ENCODE peak calls at places on chromosomes 3 and 15, in four cellular contexts. One of them, this sample, is unnamed.

GRCh38 chr15:101305820-101306255 is 10.8 kb upstream of the SNRPA1 start:
- DNase-seq in H9: no peak
- DNase-seq in effector memory CD4-positive, alpha-beta T cell: no peak
- DNase-seq in CD8-positive, alpha-beta memory T cell: no peak
- DNase-seq in this sample: no peak

GRCh38 chr3:194205675-194206133 is 69.8 kb downstream of the HES1 start:
- DNase-seq in H9: peak
- DNase-seq in effector memory CD4-positive, alpha-beta T cell: no peak
- DNase-seq in CD8-positive, alpha-beta memory T cell: no peak
- DNase-seq in this sample: no peak

GRCh38 chr3:66098436-66098835 is 59.7 kb upstream of the MAGI1 start:
- DNase-seq in H9: no peak
- DNase-seq in effector memory CD4-positive, alpha-beta T cell: no peak
- DNase-seq in CD8-positive, alpha-beta memory T cell: no peak
- DNase-seq in this sample: no peak

GRCh38 chr3:59451041-59451763 is 401.4 kb upstream of the CFAP20DC start:
- DNase-seq in H9: no peak
- DNase-seq in effector memory CD4-positive, alpha-beta T cell: peak
- DNase-seq in CD8-positive, alpha-beta memory T cell: peak
- DNase-seq in this sample: no peak

GRCh38 chr3:45417949-45418847 is 29.8 kb downstream of the LARS2 start:
- DNase-seq in H9: no peak
- DNase-seq in effector memory CD4-positive, alpha-beta T cell: no peak
- DNase-seq in CD8-positive, alpha-beta memory T cell: no peak
- DNase-seq in this sample: no peak

GRCh38 chr3:61560452-61561373 is 658 bp upstream of the PTPRG start:
- DNase-seq in H9: peak
- DNase-seq in effector memory CD4-positive, alpha-beta T cell: no peak
- DNase-seq in CD8-positive, alpha-beta memory T cell: no peak
- DNase-seq in this sample: peak

GRCh38 chr15:72491768-72492167 is 17.6 kb downstream of the ARIH1 start:
- DNase-seq in H9: no peak
- DNase-seq in effector memory CD4-positive, alpha-beta T cell: no peak
- DNase-seq in CD8-positive, alpha-beta memory T cell: no peak
- DNase-seq in this sample: no peak

GRCh38 chr3:132435911-132436425 is 18.7 kb downstream of the DNAJC13 start:
- DNase-seq in H9: no peak
- DNase-seq in effector memory CD4-positive, alpha-beta T cell: no peak
- DNase-seq in CD8-positive, alpha-beta memory T cell: no peak
- DNase-seq in this sample: no peak

GRCh38 chr15:96121521-96121920 is 209.0 kb upstream of the NR2F2 start:
- DNase-seq in H9: no peak
- DNase-seq in effector memory CD4-positive, alpha-beta T cell: no peak
- DNase-seq in CD8-positive, alpha-beta memory T cell: no peak
- DNase-seq in this sample: no peak

GRCh38 chr3:23865595-23866396 is 51.0 kb downstream of the NKIRAS1 start:
- DNase-seq in H9: peak
- DNase-seq in effector memory CD4-positive, alpha-beta T cell: no peak
- DNase-seq in CD8-positive, alpha-beta memory T cell: no peak
- DNase-seq in this sample: peak

GRCh38 chr3:14265246-14265962 is 86.8 kb downstream of the LSM3 start:
- DNase-seq in H9: no peak
- DNase-seq in effector memory CD4-positive, alpha-beta T cell: no peak
- DNase-seq in CD8-positive, alpha-beta memory T cell: no peak
- DNase-seq in this sample: no peak

GRCh38 chr15:77769700-77770099 is 137.0 kb upstream of the LINGO1 start:
- DNase-seq in H9: no peak
- DNase-seq in effector memory CD4-positive, alpha-beta T cell: no peak
- DNase-seq in CD8-positive, alpha-beta memory T cell: no peak
- DNase-seq in this sample: no peak

GRCh38 chr15:38562278-38562677 is 2.3 kb downstream of the RASGRP1 start:
- DNase-seq in H9: peak
- DNase-seq in effector memory CD4-positive, alpha-beta T cell: no peak
- DNase-seq in CD8-positive, alpha-beta memory T cell: no peak
- DNase-seq in this sample: no peak

GRCh38 chr15:38563723-38564519 is 693 bp downstream of the RASGRP1 start:
- DNase-seq in H9: peak
- DNase-seq in effector memory CD4-positive, alpha-beta T cell: peak
- DNase-seq in CD8-positive, alpha-beta memory T cell: peak
- DNase-seq in this sample: no peak

GRCh38 chr15:38560456-38560926 is 4.1 kb downstream of the RASGRP1 start:
- DNase-seq in H9: no peak
- DNase-seq in effector memory CD4-positive, alpha-beta T cell: no peak
- DNase-seq in CD8-positive, alpha-beta memory T cell: peak
- DNase-seq in this sample: no peak

GRCh38 chr15:38565287-38565670 is 665 bp upstream of the RASGRP1 start:
- DNase-seq in H9: no peak
- DNase-seq in effector memory CD4-positive, alpha-beta T cell: no peak
- DNase-seq in CD8-positive, alpha-beta memory T cell: no peak
- DNase-seq in this sample: no peak

GRCh38 chr15:38564557-38565286 is at the start of gene RASGRP1:
- DNase-seq in H9: peak
- DNase-seq in effector memory CD4-positive, alpha-beta T cell: peak
- DNase-seq in CD8-positive, alpha-beta memory T cell: peak
- DNase-seq in this sample: no peak
- H3K27ac ChIP-seq in H9: no peak
- H3K27ac ChIP-seq in effector memory CD4-positive, alpha-beta T cell: peak
- H3K27ac ChIP-seq in CD8-positive, alpha-beta memory T cell: peak
- H3K27ac ChIP-seq in this sample: peak

GRCh38 chr3:154176036-154176435 is 54.8 kb downstream of the ARHGEF26 start:
- DNase-seq in H9: no peak
- DNase-seq in effector memory CD4-positive, alpha-beta T cell: no peak
- DNase-seq in CD8-positive, alpha-beta memory T cell: no peak
- DNase-seq in this sample: no peak

GRCh38 chr3:154181127-154181691 is 60.0 kb downstream of the ARHGEF26 start:
- DNase-seq in H9: no peak
- DNase-seq in effector memory CD4-positive, alpha-beta T cell: no peak
- DNase-seq in CD8-positive, alpha-beta memory T cell: no peak
- DNase-seq in this sample: no peak

GRCh38 chr3:154175041-154175440 is 53.9 kb downstream of the ARHGEF26 start:
- DNase-seq in H9: no peak
- DNase-seq in effector memory CD4-positive, alpha-beta T cell: no peak
- DNase-seq in CD8-positive, alpha-beta memory T cell: no peak
- DNase-seq in this sample: no peak

GRCh38 chr3:154177406-154177805 is 56.2 kb downstream of the ARHGEF26 start:
- DNase-seq in H9: no peak
- DNase-seq in effector memory CD4-positive, alpha-beta T cell: no peak
- DNase-seq in CD8-positive, alpha-beta memory T cell: no peak
- DNase-seq in this sample: no peak

DNA sequence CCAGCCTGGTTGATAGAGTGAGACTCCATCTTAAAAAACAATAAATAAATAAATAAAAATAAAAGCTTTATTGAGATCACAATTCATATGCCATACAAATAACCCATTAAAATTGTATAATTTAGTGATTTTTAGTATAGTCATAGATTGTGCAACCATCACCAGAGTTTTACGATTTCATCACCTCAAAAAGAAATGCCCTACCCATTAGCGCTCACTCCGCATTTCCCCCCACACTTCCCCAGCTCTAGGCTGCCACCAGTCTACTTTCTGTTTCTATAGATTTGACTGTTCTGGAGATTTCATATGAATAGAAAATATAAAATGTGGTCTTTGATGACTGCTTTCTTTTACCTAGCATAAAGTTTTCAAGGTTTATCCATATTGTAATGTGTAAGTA is 57.0 kb downstream of the ARHGEF26 start:
- DNase-seq in H9: no peak
- DNase-seq in effector memory CD4-positive, alpha-beta T cell: no peak
- DNase-seq in CD8-positive, alpha-beta memory T cell: no peak
- DNase-seq in this sample: no peak
- H3K27ac ChIP-seq in H9: no peak
- H3K27ac ChIP-seq in effector memory CD4-positive, alpha-beta T cell: no peak
- H3K27ac ChIP-seq in CD8-positive, alpha-beta memory T cell: no peak
- H3K27ac ChIP-seq in this sample: no peak

DNA sequence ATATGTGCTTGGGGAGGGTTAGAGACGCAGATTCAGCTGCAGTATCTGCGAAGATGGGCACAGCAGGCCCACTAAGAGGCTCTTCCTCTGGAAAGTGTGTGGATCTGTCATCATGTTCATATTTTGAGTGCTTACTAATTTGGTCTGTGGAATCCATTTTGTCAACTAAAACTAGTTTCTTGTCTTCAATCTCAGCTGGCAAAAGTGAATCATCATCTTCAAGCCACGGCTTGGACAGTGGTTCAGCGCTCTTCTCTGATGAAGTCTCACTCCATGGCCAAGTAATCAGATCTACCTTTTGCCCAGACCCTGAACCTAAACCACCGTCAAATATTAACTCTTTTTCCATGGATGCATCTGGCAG is 76.2 kb downstream of the IMPG2 start:
- DNase-seq in H9: no peak
- DNase-seq in effector memory CD4-positive, alpha-beta T cell: no peak
- DNase-seq in CD8-positive, alpha-beta memory T cell: no peak
- DNase-seq in this sample: no peak
- H3K27ac ChIP-seq in H9: no peak
- H3K27ac ChIP-seq in effector memory CD4-positive, alpha-beta T cell: no peak
- H3K27ac ChIP-seq in CD8-positive, alpha-beta memory T cell: no peak
- H3K27ac ChIP-seq in this sample: no peak

DNA sequence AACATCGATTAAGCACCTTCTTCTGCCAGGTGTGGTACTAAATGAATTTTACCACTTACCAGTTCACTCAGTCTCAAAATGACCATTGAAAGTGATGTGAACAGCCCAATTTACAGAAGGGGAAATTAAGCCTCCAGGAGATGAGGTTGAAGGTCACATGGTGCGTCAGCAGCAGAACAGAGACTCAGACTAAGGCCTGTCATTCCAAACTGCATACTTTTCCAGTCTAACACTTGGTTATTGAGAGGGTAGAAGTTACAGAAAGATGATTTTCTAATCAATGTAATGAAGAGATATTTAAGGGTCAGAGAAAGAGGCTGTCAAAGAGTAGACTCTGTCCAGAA is 68.4 kb downstream of the TTC23 start:
- DNase-seq in H9: no peak
- DNase-seq in effector memory CD4-positive, alpha-beta T cell: no peak
- DNase-seq in CD8-positive, alpha-beta memory T cell: no peak
- DNase-seq in this sample: no peak
- H3K27ac ChIP-seq in H9: no peak
- H3K27ac ChIP-seq in effector memory CD4-positive, alpha-beta T cell: no peak
- H3K27ac ChIP-seq in CD8-positive, alpha-beta memory T cell: no peak
- H3K27ac ChIP-seq in this sample: no peak

GRCh38 chr3:187223799-187224198 is 26.5 kb downstream of the RTP1 start:
- DNase-seq in H9: no peak
- DNase-seq in effector memory CD4-positive, alpha-beta T cell: no peak
- DNase-seq in CD8-positive, alpha-beta memory T cell: no peak
- DNase-seq in this sample: no peak

GRCh38 chr3:187222801-187223200 is 25.5 kb downstream of the RTP1 start:
- DNase-seq in H9: no peak
- DNase-seq in effector memory CD4-positive, alpha-beta T cell: no peak
- DNase-seq in CD8-positive, alpha-beta memory T cell: no peak
- DNase-seq in this sample: no peak

GRCh38 chr3:187230011-187230410 is 32.7 kb downstream of the RTP1 start:
- DNase-seq in H9: no peak
- DNase-seq in effector memory CD4-positive, alpha-beta T cell: no peak
- DNase-seq in CD8-positive, alpha-beta memory T cell: no peak
- DNase-seq in this sample: no peak

GRCh38 chr3:187228740-187229139 is 31.5 kb downstream of the RTP1 start:
- DNase-seq in H9: no peak
- DNase-seq in effector memory CD4-positive, alpha-beta T cell: no peak
- DNase-seq in CD8-positive, alpha-beta memory T cell: no peak
- DNase-seq in this sample: no peak

DNA sequence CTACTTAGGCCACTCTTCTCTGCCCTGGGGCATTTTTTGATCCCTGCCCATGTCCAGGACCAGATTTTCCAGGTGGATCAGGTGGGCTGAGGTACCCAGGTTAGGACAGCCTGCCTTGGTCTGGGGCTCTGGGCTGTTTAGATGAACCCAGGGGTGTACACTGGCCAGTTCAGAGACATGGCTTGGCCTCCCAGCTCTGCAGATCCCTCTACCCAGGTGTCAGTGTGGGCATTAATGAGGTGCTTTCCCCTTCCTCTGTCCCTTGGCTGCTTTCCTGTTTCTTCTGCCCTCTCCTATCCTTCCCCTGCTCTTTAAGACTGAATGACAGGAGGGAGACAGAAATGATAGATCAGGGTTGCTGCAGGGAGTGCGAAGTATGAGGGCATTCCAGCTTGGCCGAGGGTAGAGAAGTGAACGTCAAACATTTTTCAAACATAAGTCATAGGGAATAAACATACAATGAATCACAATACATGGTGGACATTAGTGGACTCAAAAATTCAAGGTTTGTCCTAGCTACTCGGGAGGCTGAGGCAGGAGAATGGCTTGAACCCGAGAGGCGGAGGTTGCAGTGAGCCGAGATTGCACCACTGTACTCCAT is 30.5 kb downstream of the RTP1 start:
- DNase-seq in H9: no peak
- DNase-seq in effector memory CD4-positive, alpha-beta T cell: no peak
- DNase-seq in CD8-positive, alpha-beta memory T cell: no peak
- DNase-seq in this sample: no peak
- H3K27ac ChIP-seq in H9: no peak
- H3K27ac ChIP-seq in effector memory CD4-positive, alpha-beta T cell: no peak
- H3K27ac ChIP-seq in CD8-positive, alpha-beta memory T cell: no peak
- H3K27ac ChIP-seq in this sample: no peak

GRCh38 chr15:31360158-31360561 is 33.5 kb downstream of the KLF13 start:
- DNase-seq in H9: no peak
- DNase-seq in effector memory CD4-positive, alpha-beta T cell: no peak
- DNase-seq in CD8-positive, alpha-beta memory T cell: no peak
- DNase-seq in this sample: no peak
- H3K27ac ChIP-seq in H9: no peak
- H3K27ac ChIP-seq in effector memory CD4-positive, alpha-beta T cell: peak
- H3K27ac ChIP-seq in CD8-positive, alpha-beta memory T cell: peak
- H3K27ac ChIP-seq in this sample: peak

GRCh38 chr15:34179257-34179656 is 30.6 kb downstream of the KATNBL1 start:
- DNase-seq in H9: no peak
- DNase-seq in effector memory CD4-positive, alpha-beta T cell: no peak
- DNase-seq in CD8-positive, alpha-beta memory T cell: no peak
- DNase-seq in this sample: no peak
- H3K27ac ChIP-seq in H9: no peak
- H3K27ac ChIP-seq in effector memory CD4-positive, alpha-beta T cell: no peak
- H3K27ac ChIP-seq in CD8-positive, alpha-beta memory T cell: no peak
- H3K27ac ChIP-seq in this sample: no peak

DNA sequence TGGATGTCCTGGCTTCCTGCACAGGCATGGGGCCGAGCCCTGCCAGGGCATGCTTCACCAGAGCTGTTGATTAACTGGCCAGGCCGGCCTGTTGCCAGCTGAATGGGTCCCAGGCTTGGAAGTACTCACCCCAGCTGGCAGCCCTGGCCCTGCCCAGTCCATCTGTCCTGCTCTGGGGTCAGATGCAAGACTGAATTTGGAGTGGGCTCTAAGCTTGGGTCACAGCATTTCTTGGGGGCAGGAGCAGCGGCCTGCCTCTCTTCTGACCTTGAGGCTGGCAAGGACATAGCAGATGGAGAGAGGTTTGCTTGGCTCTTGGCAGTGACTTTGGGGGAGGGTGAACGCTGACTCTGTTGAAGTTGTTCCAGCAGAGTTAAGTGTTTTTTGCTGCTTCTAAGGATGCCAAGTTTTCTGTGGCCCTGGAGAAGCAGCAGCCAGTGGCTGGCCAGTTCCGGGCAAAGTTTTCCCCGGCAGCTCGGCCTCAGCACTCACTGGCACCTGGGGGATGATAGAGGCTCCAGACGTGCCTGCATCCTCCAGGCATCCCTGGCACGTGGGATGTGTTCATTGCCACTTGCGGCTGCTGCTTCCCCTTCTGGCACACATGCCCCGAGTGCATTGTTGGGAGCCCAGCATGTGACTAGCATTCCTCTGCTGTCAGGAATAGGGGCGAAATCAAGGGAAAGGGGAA is 22.9 kb downstream of the PDIA5 start:
- DNase-seq in H9: no peak
- DNase-seq in effector memory CD4-positive, alpha-beta T cell: no peak
- DNase-seq in CD8-positive, alpha-beta memory T cell: no peak
- DNase-seq in this sample: peak
- H3K27ac ChIP-seq in H9: no peak
- H3K27ac ChIP-seq in effector memory CD4-positive, alpha-beta T cell: no peak
- H3K27ac ChIP-seq in CD8-positive, alpha-beta memory T cell: no peak
- H3K27ac ChIP-seq in this sample: no peak

GRCh38 chr15:90101969-90102890 is at the start of gene IDH2:
- DNase-seq in H9: peak
- DNase-seq in effector memory CD4-positive, alpha-beta T cell: peak
- DNase-seq in CD8-positive, alpha-beta memory T cell: peak
- DNase-seq in this sample: peak
- H3K27ac ChIP-seq in H9: no peak
- H3K27ac ChIP-seq in effector memory CD4-positive, alpha-beta T cell: peak
- H3K27ac ChIP-seq in CD8-positive, alpha-beta memory T cell: peak
- H3K27ac ChIP-seq in this sample: peak